ENCODE peak calls at places on chromosomes 3 and 15, in six cellular contexts. O is adrenal gland, W is Peyer's patch, C is K562, S is right lobe of liver, K is breast epithelium. Y is an unnamed sample.
A peak's percentile ranks its signal among the peaks of the same experiment; 100 is the strongest.

GRCh38 chr3:197520311-197521276 is 35.2 kb downstream of the BDH1 start:
- DNase-seq in O (no peak), W (peak; percentile 91), C (peak; percentile 65), S (peak; percentile 61), K (no peak), Y (no peak)

GRCh38 chr15:20646529-20647142 is 105.0 kb upstream of the GOLGA6L6 start:
- DNase-seq in O (no peak), W (no peak), C (peak; percentile 27), S (no peak), K (no peak), Y (no peak)

GRCh38 chr3:125556314-125556713 is 36.3 kb upstream of the SNX4 start:
- DNase-seq in O (no peak), W (no peak), C (no peak), S (no peak), K (no peak), Y (no peak)

GRCh38 chr3:154901263-154901662 is 178.9 kb upstream of the MME start:
- DNase-seq in O (no peak), W (no peak), C (no peak), S (no peak), K (no peak), Y (no peak)

GRCh38 chr3:127735767-127736693 is 63.3 kb downstream of the ABTB1 start:
- DNase-seq in O (no peak), W (peak; percentile 57), C (no peak), S (no peak), K (peak; percentile 35), Y (peak; percentile 52)

GRCh38 chr3:141391298-141392017 is 23.2 kb downstream of the ZBTB38 start:
- DNase-seq in O (no peak), W (no peak), C (no peak), S (no peak), K (no peak), Y (no peak)

GRCh38 chr3:2851835-2852234 is 258.3 kb downstream of the IL5RA start:
- DNase-seq in O (no peak), W (peak; percentile 56), C (no peak), S (no peak), K (no peak), Y (peak; percentile 41)

GRCh38 chr3:152428577-152428976 is 159.8 kb downstream of the MBNL1 start:
- DNase-seq in O (no peak), W (no peak), C (no peak), S (no peak), K (no peak), Y (no peak)

GRCh38 chr3:50226888-50227389 is 9.1 kb upstream of the GNAI2 start:
- DNase-seq in O (no peak), W (peak; percentile 74), C (no peak), S (no peak), K (no peak), Y (no peak)

GRCh38 chr3:99686469-99686868 is 48.1 kb downstream of the COL8A1 start:
- DNase-seq in O (no peak), W (no peak), C (no peak), S (no peak), K (no peak), Y (no peak)

GRCh38 chr3:173403376-173403775 is 5.8 kb downstream of the NLGN1 start:
- DNase-seq in O (no peak), W (no peak), C (no peak), S (no peak), K (no peak), Y (no peak)

GRCh38 chr3:137110392-137110996 is 152.7 kb downstream of the IL20RB start:
- DNase-seq in O (no peak), W (no peak), C (peak; percentile 28), S (no peak), K (no peak), Y (no peak)

GRCh38 chr15:67762610-67763368 is 62.5 kb upstream of the SKOR1 start:
- DNase-seq in O (no peak), W (no peak), C (no peak), S (no peak), K (no peak), Y (no peak)

GRCh38 chr15:25600751-25601150 is 161.9 kb upstream of the UBE3A start:
- DNase-seq in O (no peak), W (no peak), C (no peak), S (no peak), K (no peak), Y (no peak)

GRCh38 chr3:179526989-179527391 is 35.7 kb upstream of the ACTL6A start:
- DNase-seq in O (peak; percentile 18), W (peak; percentile 46), C (no peak), S (no peak), K (no peak), Y (no peak)

GRCh38 chr3:133943639-133944131 is 48.0 kb upstream of the RAB6B start:
- DNase-seq in O (no peak), W (peak; percentile 51), C (peak; percentile 67), S (no peak), K (no peak), Y (no peak)

GRCh38 chr3:46693897-46694235 is 387 bp upstream of the ALS2CL start:
- DNase-seq in O (no peak), W (peak; percentile 68), C (no peak), S (peak; percentile 62), K (no peak), Y (peak; percentile 65)

GRCh38 chr3:180417241-180417640 is 184.7 kb upstream of the TTC14 start:
- DNase-seq in O (no peak), W (no peak), C (no peak), S (no peak), K (no peak), Y (no peak)

GRCh38 chr3:9703736-9704342 is at the start of gene CPNE9:
- DNase-seq in O (no peak), W (no peak), C (no peak), S (no peak), K (no peak), Y (no peak)

GRCh38 chr15:101022306-101022705 is 103.1 kb downstream of the LRRK1 start:
- DNase-seq in O (no peak), W (no peak), C (no peak), S (no peak), K (no peak), Y (no peak)

GRCh38 chr3:52357151-52358080 is 41.3 kb downstream of the DNAH1 start:
- DNase-seq in O (no peak), W (no peak), C (no peak), S (no peak), K (no peak), Y (no peak)

GRCh38 chr15:95591270-95591669 is 739.2 kb upstream of the NR2F2 start:
- DNase-seq in O (no peak), W (no peak), C (no peak), S (no peak), K (no peak), Y (no peak)

GRCh38 chr15:77518458-77518857 is 97.8 kb downstream of the HMG20A start:
- DNase-seq in O (no peak), W (no peak), C (no peak), S (no peak), K (no peak), Y (no peak)

GRCh38 chr3:187719628-187720336 is 17.4 kb upstream of the RTP2 start:
- DNase-seq in O (no peak), W (no peak), C (no peak), S (peak; percentile 52), K (no peak), Y (no peak)

GRCh38 chr3:74636981-74637380 is 22.5 kb upstream of the CNTN3 start:
- DNase-seq in O (no peak), W (no peak), C (no peak), S (no peak), K (no peak), Y (no peak)

GRCh38 chr3:67311440-67311839 is 313.3 kb downstream of the KBTBD8 start:
- DNase-seq in O (no peak), W (no peak), C (no peak), S (no peak), K (no peak), Y (no peak)

GRCh38 chr3:178947738-178948137 is 123.9 kb downstream of the ZMAT3 start:
- DNase-seq in O (no peak), W (no peak), C (no peak), S (no peak), K (no peak), Y (no peak)

GRCh38 chr3:190173426-190173825 is 52.7 kb upstream of the P3H2 start:
- DNase-seq in O (no peak), W (no peak), C (no peak), S (no peak), K (no peak), Y (no peak)

DNA sequence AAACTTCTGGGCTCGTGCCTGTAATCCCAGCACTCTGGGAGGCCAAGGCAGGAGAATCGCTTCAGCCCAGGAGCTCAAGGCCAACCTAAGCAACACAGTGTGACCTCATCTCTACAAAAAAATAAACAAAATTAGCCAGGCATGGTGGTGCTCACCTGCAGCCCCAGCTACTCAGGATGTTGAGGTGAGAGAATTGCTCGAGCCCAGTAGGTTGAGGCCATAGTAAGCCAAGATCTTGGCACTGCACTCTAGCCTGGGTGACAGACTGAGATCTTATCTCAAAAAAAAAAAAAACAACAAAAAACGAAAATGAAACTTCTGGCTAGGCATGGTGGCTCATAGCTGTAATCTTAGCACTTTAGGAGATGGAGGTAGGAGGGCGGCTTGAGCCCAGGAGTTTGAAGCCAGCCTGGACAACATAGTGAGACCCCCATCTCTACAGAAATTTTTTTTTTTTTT is 53.7 kb downstream of the PIK3CB start:
- DNase-seq in O (no peak), W (peak; percentile 51), C (no peak), S (no peak), K (no peak), Y (no peak)
- H3K36me3 ChIP-seq in O (no peaks in the 10 kb centered on the region), W (no peaks in the 10 kb centered on the region), C (peaks cover 47% of the 10 kb centered on the region), S (no peaks in the 10 kb centered on the region), K (no peaks in the 10 kb centered on the region), Y (no peaks in the 10 kb centered on the region)

GRCh38 chr15:73985101-73985873 is 6.8 kb downstream of the STOML1 start:
- DNase-seq in O (no peak), W (peak; percentile 67), C (no peak), S (no peak), K (no peak), Y (no peak)
- H3K4me1 ChIP-seq in O (peaks cover 83% of the 10 kb centered on the region), W (peaks cover 34% of the 10 kb centered on the region), C (peaks cover 33% of the 10 kb centered on the region), S (no peaks in the 10 kb centered on the region), K (peaks cover 40% of the 10 kb centered on the region), Y (peaks cover 94% of the 10 kb centered on the region)

DNA sequence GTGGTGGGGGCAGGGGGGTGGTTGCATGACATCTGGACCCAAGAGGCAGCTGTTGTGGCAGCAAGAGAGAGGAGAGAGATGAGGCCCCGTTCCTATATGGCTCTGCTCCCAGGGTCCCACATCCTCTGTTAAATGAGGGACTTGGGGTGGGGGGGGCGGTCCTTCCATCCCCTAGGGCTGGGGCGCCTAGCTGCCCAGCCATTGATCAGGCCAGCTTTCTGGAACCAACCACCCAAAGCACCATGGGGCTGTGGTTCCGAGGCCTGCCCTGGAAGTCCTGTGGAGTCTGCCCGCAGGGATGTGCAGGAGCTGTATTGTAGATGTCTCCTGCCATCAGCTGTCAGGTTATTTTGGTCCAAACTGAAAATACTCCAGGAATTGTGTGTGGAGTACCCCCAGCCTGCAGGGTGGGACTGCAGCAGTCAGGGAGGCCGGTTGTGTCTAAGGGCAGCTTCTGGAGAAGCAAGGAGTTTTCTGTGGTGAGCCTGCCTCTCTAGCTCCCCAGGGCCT is 5.2 kb downstream of the FURIN start:
- DNase-seq in O (no peak), W (no peak), C (no peak), S (no peak), K (no peak), Y (no peak)
- TF ChIP-seq POLR2A in O (no peak), W (no peak), C (no peak), S (no peak), K (no peak), Y (no peak)

GRCh38 chr3:27500051-27500450 is 15.9 kb upstream of the SLC4A7 start:
- DNase-seq in O (no peak), W (no peak), C (no peak), S (no peak), K (no peak), Y (no peak)
- H3K36me3 ChIP-seq in O (no peaks in the 10 kb centered on the region), W (no peaks in the 10 kb centered on the region), C (no peaks in the 10 kb centered on the region), S (no peaks in the 10 kb centered on the region), K (no peaks in the 10 kb centered on the region), Y (no peaks in the 10 kb centered on the region)

Y was measured in heart left ventricle.